ENCODE peak calls at places on chromosomes 5 and 9, in seven cellular contexts. One of them, this sample, is unnamed.

GRCh38 chr5:129945031-129945430 is 40.8 kb downstream of the CHSY3 start:
- DNase-seq in GM23338: no peak
- DNase-seq in heart right ventricle: no peak
- DNase-seq in psoas muscle: no peak
- DNase-seq in fibroblast of pulmonary artery: peak
- DNase-seq in CD8-positive, alpha-beta T cell: no peak
- DNase-seq in colonic mucosa: no peak
- DNase-seq in this sample: peak

GRCh38 chr5:174281089-174281488 is 235.6 kb downstream of the NSG2 start:
- DNase-seq in GM23338: no peak
- DNase-seq in colonic mucosa: no peak
- DNase-seq in heart right ventricle: no peak
- DNase-seq in CD8-positive, alpha-beta T cell: no peak
- DNase-seq in fibroblast of pulmonary artery: no peak
- DNase-seq in psoas muscle: no peak
- DNase-seq in this sample: no peak

GRCh38 chr9:89463986-89464901 is 33.7 kb downstream of the SEMA4D start:
- DNase-seq in CD8-positive, alpha-beta T cell: peak
- DNase-seq in GM23338: no peak
- DNase-seq in heart right ventricle: no peak
- DNase-seq in colonic mucosa: peak
- DNase-seq in psoas muscle: no peak
- DNase-seq in fibroblast of pulmonary artery: no peak
- DNase-seq in this sample: no peak

GRCh38 chr9:137986268-137987099 is 108.9 kb downstream of the CACNA1B start:
- DNase-seq in fibroblast of pulmonary artery: no peak
- DNase-seq in colonic mucosa: no peak
- DNase-seq in psoas muscle: no peak
- DNase-seq in heart right ventricle: no peak
- DNase-seq in GM23338: no peak
- DNase-seq in CD8-positive, alpha-beta T cell: no peak
- DNase-seq in this sample: no peak

GRCh38 chr5:17056056-17056690 is 120.1 kb upstream of the MYO10 start:
- DNase-seq in psoas muscle: no peak
- DNase-seq in heart right ventricle: peak
- DNase-seq in CD8-positive, alpha-beta T cell: no peak
- DNase-seq in GM23338: peak
- DNase-seq in colonic mucosa: peak
- DNase-seq in fibroblast of pulmonary artery: peak
- DNase-seq in this sample: peak

GRCh38 chr5:156491766-156492165 is 164.8 kb downstream of the SGCD start:
- DNase-seq in fibroblast of pulmonary artery: no peak
- DNase-seq in heart right ventricle: no peak
- DNase-seq in psoas muscle: no peak
- DNase-seq in GM23338: no peak
- DNase-seq in CD8-positive, alpha-beta T cell: no peak
- DNase-seq in colonic mucosa: no peak
- DNase-seq in this sample: no peak

GRCh38 chr9:89983411-89983810 is 378.6 kb downstream of the GADD45G start:
- DNase-seq in CD8-positive, alpha-beta T cell: no peak
- DNase-seq in colonic mucosa: no peak
- DNase-seq in heart right ventricle: no peak
- DNase-seq in GM23338: no peak
- DNase-seq in fibroblast of pulmonary artery: no peak
- DNase-seq in psoas muscle: no peak
- DNase-seq in this sample: no peak

GRCh38 chr5:114346171-114346570 is 15.7 kb upstream of the KCNN2 start:
- DNase-seq in psoas muscle: no peak
- DNase-seq in heart right ventricle: no peak
- DNase-seq in GM23338: no peak
- DNase-seq in CD8-positive, alpha-beta T cell: no peak
- DNase-seq in colonic mucosa: no peak
- DNase-seq in fibroblast of pulmonary artery: no peak
- DNase-seq in this sample: no peak

GRCh38 chr9:114110180-114110579 is 11.1 kb upstream of the KIF12 start:
- DNase-seq in psoas muscle: no peak
- DNase-seq in CD8-positive, alpha-beta T cell: no peak
- DNase-seq in colonic mucosa: no peak
- DNase-seq in heart right ventricle: no peak
- DNase-seq in fibroblast of pulmonary artery: peak
- DNase-seq in GM23338: no peak
- DNase-seq in this sample: peak

GRCh38 chr5:61582421-61582820 is 250.4 kb downstream of the ZSWIM6 start:
- DNase-seq in heart right ventricle: no peak
- DNase-seq in GM23338: no peak
- DNase-seq in CD8-positive, alpha-beta T cell: no peak
- DNase-seq in colonic mucosa: no peak
- DNase-seq in fibroblast of pulmonary artery: peak
- DNase-seq in psoas muscle: no peak
- DNase-seq in this sample: peak

GRCh38 chr5:17118631-17119030 is 98.8 kb upstream of the BASP1 start:
- DNase-seq in GM23338: no peak
- DNase-seq in CD8-positive, alpha-beta T cell: no peak
- DNase-seq in psoas muscle: peak
- DNase-seq in fibroblast of pulmonary artery: peak
- DNase-seq in colonic mucosa: peak
- DNase-seq in heart right ventricle: peak
- DNase-seq in this sample: peak

GRCh38 chr9:35579130-35579529 is 25.9 kb upstream of the TESK1 start:
- DNase-seq in psoas muscle: no peak
- DNase-seq in GM23338: no peak
- DNase-seq in fibroblast of pulmonary artery: no peak
- DNase-seq in heart right ventricle: no peak
- DNase-seq in colonic mucosa: no peak
- DNase-seq in CD8-positive, alpha-beta T cell: no peak
- DNase-seq in this sample: no peak

GRCh38 chr9:82423700-82424099 is 435.1 kb downstream of the SPATA31D1 start:
- DNase-seq in fibroblast of pulmonary artery: no peak
- DNase-seq in colonic mucosa: peak
- DNase-seq in heart right ventricle: no peak
- DNase-seq in psoas muscle: no peak
- DNase-seq in GM23338: no peak
- DNase-seq in CD8-positive, alpha-beta T cell: no peak
- DNase-seq in this sample: no peak

GRCh38 chr9:133151041-133151440 is 12.7 kb downstream of the GBGT1 start:
- DNase-seq in psoas muscle: no peak
- DNase-seq in fibroblast of pulmonary artery: no peak
- DNase-seq in colonic mucosa: no peak
- DNase-seq in heart right ventricle: no peak
- DNase-seq in GM23338: no peak
- DNase-seq in CD8-positive, alpha-beta T cell: no peak
- DNase-seq in this sample: no peak

GRCh38 chr9:34037626-34038025 is 11.1 kb downstream of the UBAP2 start:
- DNase-seq in colonic mucosa: no peak
- DNase-seq in fibroblast of pulmonary artery: no peak
- DNase-seq in psoas muscle: no peak
- DNase-seq in CD8-positive, alpha-beta T cell: no peak
- DNase-seq in GM23338: no peak
- DNase-seq in heart right ventricle: no peak
- DNase-seq in this sample: no peak

GRCh38 chr5:79091064-79091463 is 20.5 kb upstream of the BHMT start:
- DNase-seq in heart right ventricle: no peak
- DNase-seq in fibroblast of pulmonary artery: no peak
- DNase-seq in colonic mucosa: no peak
- DNase-seq in GM23338: no peak
- DNase-seq in psoas muscle: no peak
- DNase-seq in CD8-positive, alpha-beta T cell: no peak
- DNase-seq in this sample: no peak

GRCh38 chr9:37996050-37996811 is 72.8 kb downstream of the SHB start:
- DNase-seq in CD8-positive, alpha-beta T cell: no peak
- DNase-seq in colonic mucosa: no peak
- DNase-seq in heart right ventricle: no peak
- DNase-seq in psoas muscle: no peak
- DNase-seq in fibroblast of pulmonary artery: no peak
- DNase-seq in GM23338: no peak
- DNase-seq in this sample: no peak

GRCh38 chr9:87512321-87512720 is 14.7 kb downstream of the DAPK1 start:
- DNase-seq in fibroblast of pulmonary artery: no peak
- DNase-seq in GM23338: no peak
- DNase-seq in CD8-positive, alpha-beta T cell: no peak
- DNase-seq in psoas muscle: no peak
- DNase-seq in colonic mucosa: no peak
- DNase-seq in heart right ventricle: no peak
- DNase-seq in this sample: no peak

GRCh38 chr5:143235423-143235822 is 168.1 kb downstream of the NR3C1 start:
- DNase-seq in GM23338: no peak
- DNase-seq in colonic mucosa: no peak
- DNase-seq in CD8-positive, alpha-beta T cell: no peak
- DNase-seq in fibroblast of pulmonary artery: peak
- DNase-seq in heart right ventricle: no peak
- DNase-seq in psoas muscle: no peak
- DNase-seq in this sample: peak

GRCh38 chr5:153489611-153490010 is 859 bp upstream of the GRIA1 start:
- DNase-seq in fibroblast of pulmonary artery: no peak
- DNase-seq in heart right ventricle: no peak
- DNase-seq in psoas muscle: no peak
- DNase-seq in CD8-positive, alpha-beta T cell: no peak
- DNase-seq in colonic mucosa: no peak
- DNase-seq in GM23338: no peak
- DNase-seq in this sample: no peak

GRCh38 chr9:106758911-106759310 is 104.1 kb upstream of the ZNF462 start:
- DNase-seq in GM23338: no peak
- DNase-seq in heart right ventricle: no peak
- DNase-seq in CD8-positive, alpha-beta T cell: no peak
- DNase-seq in colonic mucosa: no peak
- DNase-seq in fibroblast of pulmonary artery: no peak
- DNase-seq in psoas muscle: no peak
- DNase-seq in this sample: no peak

GRCh38 chr9:127778280-127779135 is at the start of gene SH2D3C:
- DNase-seq in psoas muscle: no peak
- DNase-seq in heart right ventricle: peak
- DNase-seq in CD8-positive, alpha-beta T cell: no peak
- DNase-seq in colonic mucosa: peak
- DNase-seq in GM23338: no peak
- DNase-seq in fibroblast of pulmonary artery: no peak
- DNase-seq in this sample: no peak

GRCh38 chr9:127776195-127776918 is 2.1 kb downstream of the SH2D3C start:
- DNase-seq in psoas muscle: no peak
- DNase-seq in GM23338: peak
- DNase-seq in CD8-positive, alpha-beta T cell: peak
- DNase-seq in colonic mucosa: peak
- DNase-seq in heart right ventricle: no peak
- DNase-seq in fibroblast of pulmonary artery: no peak
- DNase-seq in this sample: no peak

GRCh38 chr9:127779136-127779981 is 893 bp upstream of the SH2D3C start:
- DNase-seq in GM23338: no peak
- DNase-seq in CD8-positive, alpha-beta T cell: peak
- DNase-seq in heart right ventricle: no peak
- DNase-seq in colonic mucosa: no peak
- DNase-seq in fibroblast of pulmonary artery: peak
- DNase-seq in psoas muscle: no peak
- DNase-seq in this sample: peak

GRCh38 chr9:127776919-127777280 is 1.6 kb downstream of the SH2D3C start:
- DNase-seq in fibroblast of pulmonary artery: no peak
- DNase-seq in colonic mucosa: no peak
- DNase-seq in CD8-positive, alpha-beta T cell: no peak
- DNase-seq in psoas muscle: no peak
- DNase-seq in heart right ventricle: no peak
- DNase-seq in GM23338: no peak
- DNase-seq in this sample: no peak

GRCh38 chr9:127777368-127777960 is 1.0 kb downstream of the SH2D3C start:
- DNase-seq in heart right ventricle: no peak
- DNase-seq in GM23338: no peak
- DNase-seq in psoas muscle: no peak
- DNase-seq in colonic mucosa: no peak
- DNase-seq in fibroblast of pulmonary artery: no peak
- DNase-seq in CD8-positive, alpha-beta T cell: no peak
- DNase-seq in this sample: no peak
- H3K4me3 ChIP-seq in heart right ventricle: peak
- H3K4me3 ChIP-seq in GM23338: no peak
- H3K4me3 ChIP-seq in psoas muscle: peak
- H3K4me3 ChIP-seq in colonic mucosa: peak
- H3K4me3 ChIP-seq in fibroblast of pulmonary artery: no peak
- H3K4me3 ChIP-seq in CD8-positive, alpha-beta T cell: peak
- H3K4me3 ChIP-seq in this sample: no peak

GRCh38 chr5:133421806-133422205 is 190.5 kb downstream of the FSTL4 start:
- DNase-seq in psoas muscle: no peak
- DNase-seq in GM23338: no peak
- DNase-seq in heart right ventricle: no peak
- DNase-seq in colonic mucosa: no peak
- DNase-seq in CD8-positive, alpha-beta T cell: no peak
- DNase-seq in fibroblast of pulmonary artery: no peak
- DNase-seq in this sample: no peak

GRCh38 chr5:133423031-133423617 is 189.2 kb downstream of the FSTL4 start:
- DNase-seq in colonic mucosa: no peak
- DNase-seq in CD8-positive, alpha-beta T cell: no peak
- DNase-seq in heart right ventricle: no peak
- DNase-seq in psoas muscle: no peak
- DNase-seq in GM23338: no peak
- DNase-seq in fibroblast of pulmonary artery: no peak
- DNase-seq in this sample: no peak

GRCh38 chr5:133423618-133424282 is 188.6 kb downstream of the FSTL4 start:
- DNase-seq in fibroblast of pulmonary artery: peak
- DNase-seq in heart right ventricle: peak
- DNase-seq in GM23338: peak
- DNase-seq in CD8-positive, alpha-beta T cell: peak
- DNase-seq in colonic mucosa: peak
- DNase-seq in psoas muscle: peak
- DNase-seq in this sample: peak

GRCh38 chr5:133420440-133421301 is 191.7 kb downstream of the FSTL4 start:
- DNase-seq in psoas muscle: no peak
- DNase-seq in colonic mucosa: no peak
- DNase-seq in heart right ventricle: no peak
- DNase-seq in fibroblast of pulmonary artery: no peak
- DNase-seq in GM23338: no peak
- DNase-seq in CD8-positive, alpha-beta T cell: no peak
- DNase-seq in this sample: no peak

GRCh38 chr5:133421394-133421793 is 190.9 kb downstream of the FSTL4 start:
- DNase-seq in colonic mucosa: no peak
- DNase-seq in psoas muscle: no peak
- DNase-seq in fibroblast of pulmonary artery: peak
- DNase-seq in heart right ventricle: no peak
- DNase-seq in GM23338: peak
- DNase-seq in CD8-positive, alpha-beta T cell: no peak
- DNase-seq in this sample: peak
- TF ChIP-seq CTCF in colonic mucosa: no peak
- TF ChIP-seq CTCF in psoas muscle: no peak
- TF ChIP-seq CTCF in fibroblast of pulmonary artery: peak
- TF ChIP-seq CTCF in heart right ventricle: peak
- TF ChIP-seq CTCF in GM23338: peak
- TF ChIP-seq CTCF in CD8-positive, alpha-beta T cell: no peak
- TF ChIP-seq CTCF in this sample: peak

DNA sequence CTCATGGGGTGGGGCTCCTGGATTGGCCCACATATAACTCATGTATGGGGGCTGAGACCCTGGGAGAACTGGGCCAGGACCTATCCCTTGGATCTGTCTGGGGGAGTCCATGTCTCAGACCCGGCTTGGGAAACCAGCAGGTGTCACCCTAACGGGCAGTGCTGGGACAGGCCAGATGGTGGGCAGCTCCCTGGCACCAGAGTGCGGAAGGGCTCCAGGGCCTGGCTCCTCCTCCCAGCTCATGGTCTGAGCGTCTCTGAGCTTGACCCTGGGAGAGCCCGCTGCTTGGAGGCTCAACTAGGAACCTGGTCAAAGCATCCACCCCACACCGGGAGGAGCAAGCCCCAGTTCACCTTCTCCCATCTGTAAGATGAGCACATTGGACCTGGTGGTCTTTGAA is 15.5 kb upstream of the NCS1 start:
- DNase-seq in psoas muscle: no peak
- DNase-seq in GM23338: no peak
- DNase-seq in heart right ventricle: no peak
- DNase-seq in colonic mucosa: no peak
- DNase-seq in CD8-positive, alpha-beta T cell: no peak
- DNase-seq in fibroblast of pulmonary artery: no peak
- DNase-seq in this sample: no peak
- H3K4me3 ChIP-seq in psoas muscle: no peak
- H3K4me3 ChIP-seq in GM23338: no peak
- H3K4me3 ChIP-seq in heart right ventricle: no peak
- H3K4me3 ChIP-seq in colonic mucosa: no peak
- H3K4me3 ChIP-seq in CD8-positive, alpha-beta T cell: no peak
- H3K4me3 ChIP-seq in fibroblast of pulmonary artery: no peak
- H3K4me3 ChIP-seq in this sample: no peak

GRCh38 chr5:62691946-62692345 is 113.3 kb downstream of the LRRC70 start:
- DNase-seq in psoas muscle: no peak
- DNase-seq in heart right ventricle: no peak
- DNase-seq in CD8-positive, alpha-beta T cell: no peak
- DNase-seq in GM23338: no peak
- DNase-seq in colonic mucosa: no peak
- DNase-seq in fibroblast of pulmonary artery: no peak
- DNase-seq in this sample: no peak
- TF ChIP-seq CTCF in psoas muscle: no peak
- TF ChIP-seq CTCF in heart right ventricle: no peak
- TF ChIP-seq CTCF in CD8-positive, alpha-beta T cell: no peak
- TF ChIP-seq CTCF in GM23338: no peak
- TF ChIP-seq CTCF in colonic mucosa: no peak
- TF ChIP-seq CTCF in fibroblast of pulmonary artery: no peak
- TF ChIP-seq CTCF in this sample: no peak

This sample was measured in fibroblast of the aortic adventitia.